ENCODE peak calls at places on chromosomes 2 and 18, in nine cellular contexts. One of them, this sample, is unnamed.

GRCh38 chr2:181746844-181747243 is 66.5 kb upstream of the NEUROD1 start:
- DNase-seq in choroid plexus epithelial cell: no peak
- DNase-seq in HepG2: no peak
- DNase-seq in cardiac muscle cell: no peak
- DNase-seq in right lobe of liver: no peak
- DNase-seq in psoas muscle: no peak
- DNase-seq in tibial nerve: no peak
- DNase-seq in OCI-LY7: no peak
- DNase-seq in iPS DF 6.9: no peak
- DNase-seq in this sample: no peak

GRCh38 chr2:1730047-1730937 is 14.0 kb downstream of the PXDN start:
- DNase-seq in cardiac muscle cell: peak
- DNase-seq in choroid plexus epithelial cell: peak
- DNase-seq in psoas muscle: no peak
- DNase-seq in OCI-LY7: no peak
- DNase-seq in right lobe of liver: peak
- DNase-seq in tibial nerve: no peak
- DNase-seq in HepG2: no peak
- DNase-seq in iPS DF 6.9: no peak
- DNase-seq in this sample: no peak

GRCh38 chr18:49751427-49752094 is 61.8 kb downstream of the ACAA2 start:
- DNase-seq in right lobe of liver: no peak
- DNase-seq in psoas muscle: no peak
- DNase-seq in HepG2: no peak
- DNase-seq in tibial nerve: no peak
- DNase-seq in choroid plexus epithelial cell: no peak
- DNase-seq in iPS DF 6.9: no peak
- DNase-seq in OCI-LY7: no peak
- DNase-seq in cardiac muscle cell: no peak
- DNase-seq in this sample: no peak

GRCh38 chr2:20333738-20334137 is 16.9 kb downstream of the PUM2 start:
- DNase-seq in choroid plexus epithelial cell: no peak
- DNase-seq in tibial nerve: no peak
- DNase-seq in psoas muscle: no peak
- DNase-seq in HepG2: no peak
- DNase-seq in iPS DF 6.9: no peak
- DNase-seq in right lobe of liver: no peak
- DNase-seq in cardiac muscle cell: no peak
- DNase-seq in OCI-LY7: no peak
- DNase-seq in this sample: no peak

GRCh38 chr2:112881217-112882000 is 29.6 kb upstream of the IL37 start:
- DNase-seq in cardiac muscle cell: peak
- DNase-seq in right lobe of liver: no peak
- DNase-seq in tibial nerve: no peak
- DNase-seq in choroid plexus epithelial cell: peak
- DNase-seq in iPS DF 6.9: no peak
- DNase-seq in psoas muscle: no peak
- DNase-seq in HepG2: peak
- DNase-seq in OCI-LY7: peak
- DNase-seq in this sample: peak

GRCh38 chr2:235007664-235008457 is 56.0 kb downstream of the SH3BP4 start:
- DNase-seq in tibial nerve: no peak
- DNase-seq in OCI-LY7: no peak
- DNase-seq in iPS DF 6.9: no peak
- DNase-seq in psoas muscle: peak
- DNase-seq in cardiac muscle cell: no peak
- DNase-seq in choroid plexus epithelial cell: no peak
- DNase-seq in right lobe of liver: no peak
- DNase-seq in HepG2: no peak
- DNase-seq in this sample: no peak

GRCh38 chr2:55567298-55567697 is 47.8 kb downstream of the CFAP36 start:
- DNase-seq in HepG2: no peak
- DNase-seq in tibial nerve: no peak
- DNase-seq in right lobe of liver: no peak
- DNase-seq in cardiac muscle cell: no peak
- DNase-seq in iPS DF 6.9: no peak
- DNase-seq in OCI-LY7: no peak
- DNase-seq in choroid plexus epithelial cell: peak
- DNase-seq in psoas muscle: no peak
- DNase-seq in this sample: no peak

GRCh38 chr18:38751897-38752296 is 1186.3 kb upstream of the CELF4 start:
- DNase-seq in OCI-LY7: no peak
- DNase-seq in iPS DF 6.9: no peak
- DNase-seq in cardiac muscle cell: no peak
- DNase-seq in tibial nerve: no peak
- DNase-seq in HepG2: no peak
- DNase-seq in right lobe of liver: no peak
- DNase-seq in psoas muscle: no peak
- DNase-seq in choroid plexus epithelial cell: peak
- DNase-seq in this sample: no peak

GRCh38 chr2:191428141-191428540 is 182.9 kb downstream of the MYO1B start:
- DNase-seq in choroid plexus epithelial cell: no peak
- DNase-seq in cardiac muscle cell: no peak
- DNase-seq in OCI-LY7: no peak
- DNase-seq in HepG2: no peak
- DNase-seq in psoas muscle: no peak
- DNase-seq in iPS DF 6.9: no peak
- DNase-seq in tibial nerve: no peak
- DNase-seq in right lobe of liver: no peak
- DNase-seq in this sample: no peak

GRCh38 chr2:239269173-239269865 is 131.5 kb downstream of the HDAC4 start:
- DNase-seq in choroid plexus epithelial cell: no peak
- DNase-seq in right lobe of liver: no peak
- DNase-seq in tibial nerve: no peak
- DNase-seq in iPS DF 6.9: no peak
- DNase-seq in psoas muscle: no peak
- DNase-seq in HepG2: no peak
- DNase-seq in OCI-LY7: no peak
- DNase-seq in cardiac muscle cell: no peak
- DNase-seq in this sample: no peak

DNA sequence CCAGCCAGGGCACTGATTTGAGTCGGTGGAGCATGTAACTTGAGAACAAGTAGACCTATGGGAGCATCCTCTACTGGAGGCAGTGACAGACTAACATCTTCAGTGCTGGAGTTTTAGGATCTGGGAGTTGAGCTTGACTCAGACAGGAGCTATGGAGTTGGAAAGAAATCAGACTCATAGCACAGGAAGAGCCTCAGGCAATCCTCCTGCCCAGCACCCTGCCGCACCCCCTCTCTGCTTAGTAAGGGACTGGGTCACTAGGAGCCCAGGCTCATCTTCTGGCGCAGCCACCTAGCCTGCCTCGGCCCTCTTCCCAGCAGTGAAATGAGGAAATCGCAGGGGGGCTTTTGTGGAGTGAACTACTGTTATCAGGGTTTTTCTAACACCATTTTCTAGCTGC is 3.6 kb downstream of the ARID5A start:
- DNase-seq in cardiac muscle cell: no peak
- DNase-seq in iPS DF 6.9: no peak
- DNase-seq in choroid plexus epithelial cell: no peak
- DNase-seq in right lobe of liver: no peak
- DNase-seq in HepG2: no peak
- DNase-seq in tibial nerve: no peak
- DNase-seq in psoas muscle: peak
- DNase-seq in OCI-LY7: no peak
- DNase-seq in this sample: no peak
- H3K4me3 ChIP-seq in cardiac muscle cell: no peak
- H3K4me3 ChIP-seq in iPS DF 6.9: no peak
- H3K4me3 ChIP-seq in choroid plexus epithelial cell: no peak
- H3K4me3 ChIP-seq in right lobe of liver: no peak
- H3K4me3 ChIP-seq in HepG2: no peak
- H3K4me3 ChIP-seq in tibial nerve: no peak
- H3K4me3 ChIP-seq in psoas muscle: peak
- H3K4me3 ChIP-seq in OCI-LY7: no peak
- H3K4me3 ChIP-seq in this sample: no peak

GRCh38 chr2:29123584-29124349 is 8.6 kb downstream of the CLIP4 start:
- DNase-seq in right lobe of liver: no peak
- DNase-seq in OCI-LY7: no peak
- DNase-seq in psoas muscle: no peak
- DNase-seq in iPS DF 6.9: no peak
- DNase-seq in choroid plexus epithelial cell: peak
- DNase-seq in cardiac muscle cell: peak
- DNase-seq in tibial nerve: no peak
- DNase-seq in HepG2: peak
- DNase-seq in this sample: peak

GRCh38 chr2:29120846-29121245 is 5.6 kb downstream of the CLIP4 start:
- DNase-seq in iPS DF 6.9: no peak
- DNase-seq in OCI-LY7: no peak
- DNase-seq in HepG2: no peak
- DNase-seq in cardiac muscle cell: no peak
- DNase-seq in choroid plexus epithelial cell: no peak
- DNase-seq in psoas muscle: no peak
- DNase-seq in tibial nerve: no peak
- DNase-seq in right lobe of liver: no peak
- DNase-seq in this sample: no peak

GRCh38 chr2:29119211-29119610 is 4.0 kb downstream of the CLIP4 start:
- DNase-seq in OCI-LY7: no peak
- DNase-seq in iPS DF 6.9: no peak
- DNase-seq in HepG2: no peak
- DNase-seq in right lobe of liver: no peak
- DNase-seq in tibial nerve: no peak
- DNase-seq in psoas muscle: no peak
- DNase-seq in choroid plexus epithelial cell: no peak
- DNase-seq in cardiac muscle cell: no peak
- DNase-seq in this sample: no peak

GRCh38 chr2:29129586-29130281 is 14.5 kb downstream of the CLIP4 start:
- DNase-seq in tibial nerve: no peak
- DNase-seq in iPS DF 6.9: no peak
- DNase-seq in choroid plexus epithelial cell: peak
- DNase-seq in psoas muscle: no peak
- DNase-seq in OCI-LY7: no peak
- DNase-seq in cardiac muscle cell: peak
- DNase-seq in HepG2: no peak
- DNase-seq in right lobe of liver: no peak
- DNase-seq in this sample: no peak

DNA sequence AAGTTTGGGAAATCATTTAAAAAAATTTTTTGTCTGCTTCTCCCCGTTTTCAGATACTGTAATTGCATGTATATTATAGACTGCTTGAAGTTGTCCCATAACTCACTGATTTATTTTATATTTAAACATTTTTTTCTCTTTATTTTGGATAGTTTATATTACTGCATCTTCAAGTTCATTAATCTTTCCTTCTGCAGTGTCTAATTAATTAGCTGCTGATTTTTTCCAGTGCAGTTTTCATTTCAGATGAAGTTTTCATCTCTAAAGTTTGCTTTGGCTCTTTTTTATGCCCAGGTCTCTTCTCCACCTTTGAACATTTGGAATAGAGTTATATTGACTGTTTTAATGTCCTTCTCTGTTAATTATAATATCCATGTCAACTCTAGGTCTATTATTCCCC is 9.3 kb downstream of the CLIP4 start:
- DNase-seq in cardiac muscle cell: no peak
- DNase-seq in OCI-LY7: no peak
- DNase-seq in choroid plexus epithelial cell: no peak
- DNase-seq in HepG2: no peak
- DNase-seq in tibial nerve: no peak
- DNase-seq in right lobe of liver: no peak
- DNase-seq in psoas muscle: no peak
- DNase-seq in iPS DF 6.9: no peak
- DNase-seq in this sample: no peak
- H3K4me3 ChIP-seq in cardiac muscle cell: no peak
- H3K4me3 ChIP-seq in OCI-LY7: no peak
- H3K4me3 ChIP-seq in choroid plexus epithelial cell: no peak
- H3K4me3 ChIP-seq in HepG2: no peak
- H3K4me3 ChIP-seq in tibial nerve: no peak
- H3K4me3 ChIP-seq in right lobe of liver: no peak
- H3K4me3 ChIP-seq in psoas muscle: no peak
- H3K4me3 ChIP-seq in iPS DF 6.9: no peak
- H3K4me3 ChIP-seq in this sample: no peak

DNA sequence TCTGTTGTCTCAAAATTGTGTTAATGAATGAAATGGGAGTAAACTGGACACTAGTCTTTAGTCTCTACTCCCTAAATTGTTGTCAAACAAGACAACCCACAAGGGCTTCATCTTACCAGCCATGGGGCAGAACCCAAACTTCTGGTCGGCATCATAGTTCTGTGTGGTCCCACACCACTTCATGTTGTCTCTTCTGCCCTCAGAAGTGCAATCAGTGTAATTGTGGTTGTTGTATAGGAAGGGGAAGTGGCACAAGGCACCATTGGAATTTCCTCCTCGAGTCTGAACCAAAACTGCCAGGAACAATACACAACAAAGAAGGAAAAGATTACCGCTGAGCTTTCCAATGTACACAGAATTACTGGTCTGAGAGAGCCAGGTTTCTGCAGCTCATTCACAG is 12.6 kb downstream of the FN1 start:
- DNase-seq in choroid plexus epithelial cell: peak
- DNase-seq in HepG2: no peak
- DNase-seq in iPS DF 6.9: no peak
- DNase-seq in psoas muscle: no peak
- DNase-seq in right lobe of liver: no peak
- DNase-seq in cardiac muscle cell: peak
- DNase-seq in tibial nerve: no peak
- DNase-seq in OCI-LY7: no peak
- DNase-seq in this sample: peak
- H3K4me3 ChIP-seq in choroid plexus epithelial cell: peak
- H3K4me3 ChIP-seq in HepG2: no peak
- H3K4me3 ChIP-seq in iPS DF 6.9: no peak
- H3K4me3 ChIP-seq in psoas muscle: no peak
- H3K4me3 ChIP-seq in right lobe of liver: no peak
- H3K4me3 ChIP-seq in cardiac muscle cell: no peak
- H3K4me3 ChIP-seq in tibial nerve: no peak
- H3K4me3 ChIP-seq in OCI-LY7: no peak
- H3K4me3 ChIP-seq in this sample: peak

GRCh38 chr2:71336802-71337201 is 5.2 kb downstream of the ZNF638 start:
- DNase-seq in cardiac muscle cell: peak
- DNase-seq in tibial nerve: no peak
- DNase-seq in HepG2: no peak
- DNase-seq in right lobe of liver: no peak
- DNase-seq in choroid plexus epithelial cell: peak
- DNase-seq in OCI-LY7: no peak
- DNase-seq in psoas muscle: no peak
- DNase-seq in iPS DF 6.9: no peak
- DNase-seq in this sample: no peak

GRCh38 chr2:71333619-71334018 is 2.0 kb downstream of the ZNF638 start:
- DNase-seq in psoas muscle: no peak
- DNase-seq in choroid plexus epithelial cell: no peak
- DNase-seq in iPS DF 6.9: no peak
- DNase-seq in cardiac muscle cell: no peak
- DNase-seq in right lobe of liver: no peak
- DNase-seq in OCI-LY7: peak
- DNase-seq in tibial nerve: no peak
- DNase-seq in HepG2: no peak
- DNase-seq in this sample: no peak

GRCh38 chr2:71339685-71340084 is 8.1 kb downstream of the ZNF638 start:
- DNase-seq in choroid plexus epithelial cell: no peak
- DNase-seq in OCI-LY7: no peak
- DNase-seq in psoas muscle: no peak
- DNase-seq in iPS DF 6.9: no peak
- DNase-seq in tibial nerve: no peak
- DNase-seq in right lobe of liver: no peak
- DNase-seq in HepG2: no peak
- DNase-seq in cardiac muscle cell: no peak
- DNase-seq in this sample: no peak

GRCh38 chr2:71337776-71338175 is 6.2 kb downstream of the ZNF638 start:
- DNase-seq in HepG2: no peak
- DNase-seq in psoas muscle: no peak
- DNase-seq in OCI-LY7: no peak
- DNase-seq in cardiac muscle cell: no peak
- DNase-seq in choroid plexus epithelial cell: no peak
- DNase-seq in right lobe of liver: no peak
- DNase-seq in tibial nerve: no peak
- DNase-seq in iPS DF 6.9: no peak
- DNase-seq in this sample: no peak

GRCh38 chr2:71336384-71336783 is 4.8 kb downstream of the ZNF638 start:
- DNase-seq in iPS DF 6.9: no peak
- DNase-seq in choroid plexus epithelial cell: no peak
- DNase-seq in tibial nerve: no peak
- DNase-seq in right lobe of liver: no peak
- DNase-seq in psoas muscle: no peak
- DNase-seq in OCI-LY7: no peak
- DNase-seq in cardiac muscle cell: no peak
- DNase-seq in HepG2: no peak
- DNase-seq in this sample: no peak
- H3K4me3 ChIP-seq in iPS DF 6.9: no peak
- H3K4me3 ChIP-seq in choroid plexus epithelial cell: no peak
- H3K4me3 ChIP-seq in tibial nerve: peak
- H3K4me3 ChIP-seq in right lobe of liver: no peak
- H3K4me3 ChIP-seq in psoas muscle: no peak
- H3K4me3 ChIP-seq in OCI-LY7: no peak
- H3K4me3 ChIP-seq in cardiac muscle cell: no peak
- H3K4me3 ChIP-seq in HepG2: no peak
- H3K4me3 ChIP-seq in this sample: no peak

This sample was measured in brain microvascular endothelial cell.